ENCODE peak calls at places on chromosomes 5 and 9, in ten cellular contexts. G is fibroblast of lung; O is body of pancreas; V is gastrocnemius medialis; P is CD8-positive, alpha-beta memory T cell; I is effector memory CD4-positive, alpha-beta T cell; R is left ventricle myocardium inferior; H is pancreas; N is HCT116; D is IMR-90. W is an unnamed sample.

GRCh38 chr5:102139029-102139428 is 157.1 kb downstream of the SLCO4C1 start:
- DNase-seq in G (no peak), O (no peak), V (no peak), P (no peak), I (no peak), R (no peak), H (no peak), N (no peak), D (no peak), W (no peak)

GRCh38 chr5:5270161-5270560 is 130.0 kb downstream of the ADAMTS16 start:
- DNase-seq in G (no peak), O (no peak), V (no peak), P (no peak), I (no peak), R (no peak), H (no peak), N (no peak), D (no peak), W (no peak)

GRCh38 chr9:117768740-117769400 is 64.7 kb downstream of the TLR4 start:
- DNase-seq in G (peak; percentile 0), O (no peak), V (no peak), P (no peak), I (no peak), R (no peak), H (no peak), N (no peak), D (no peak), W (no peak)

GRCh38 chr5:97923496-97923895 is 740.4 kb upstream of the RIOK2 start:
- DNase-seq in G (no peak), O (no peak), V (no peak), P (no peak), I (no peak), R (no peak), H (no peak), N (no peak), D (no peak), W (no peak)

GRCh38 chr9:35516481-35516880 is 26.6 kb downstream of the RUSC2 start:
- DNase-seq in G (peak; percentile 50), O (no peak), V (no peak), P (no peak), I (no peak), R (no peak), H (no peak), N (no peak), D (peak; percentile 75), W (peak; percentile 33)

GRCh38 chr9:132761602-132762001 is 91.3 kb downstream of the GTF3C4 start:
- DNase-seq in G (no peak), O (no peak), V (no peak), P (no peak), I (no peak), R (no peak), H (no peak), N (no peak), D (no peak), W (no peak)

GRCh38 chr9:127982912-127983311 is 2.1 kb upstream of the EEIG1 start:
- DNase-seq in G (no peak), O (no peak), V (no peak), P (no peak), I (no peak), R (no peak), H (no peak), N (no peak), D (no peak), W (no peak)

GRCh38 chr9:28260331-28260730 is 687.0 kb upstream of the C9orf72 start:
- DNase-seq in G (no peak), O (no peak), V (no peak), P (no peak), I (no peak), R (no peak), H (no peak), N (no peak), D (no peak), W (no peak)

GRCh38 chr9:127527560-127528268 is 76.4 kb downstream of the LRSAM1 start:
- DNase-seq in G (no peak), O (no peak), V (no peak), P (no peak), I (no peak), R (no peak), H (peak; percentile 49), N (no peak), D (no peak), W (no peak)

GRCh38 chr9:107086460-107086859 is 196.6 kb upstream of the RAD23B start:
- DNase-seq in G (no peak), O (no peak), V (no peak), P (no peak), I (no peak), R (no peak), H (no peak), N (no peak), D (no peak), W (no peak)

GRCh38 chr5:151740958-151741373 is 17.5 kb downstream of the ATOX1 start:
- DNase-seq in G (peak; percentile 57), O (no peak), V (no peak), P (no peak), I (no peak), R (no peak), H (no peak), N (no peak), D (peak; percentile 81), W (no peak)

GRCh38 chr9:14530301-14530700 is 162.9 kb downstream of the ZDHHC21 start:
- DNase-seq in G (no peak), O (no peak), V (no peak), P (no peak), I (no peak), R (no peak), H (no peak), N (no peak), D (no peak), W (no peak)

GRCh38 chr9:28782630-28783029 is 1209.3 kb upstream of the C9orf72 start:
- DNase-seq in G (no peak), O (no peak), V (no peak), P (no peak), I (no peak), R (no peak), H (no peak), N (no peak), D (no peak), W (peak; percentile 24)

GRCh38 chr5:180208435-180209081 is 453 bp downstream of the RASGEF1C start:
- DNase-seq in G (no peak), O (no peak), V (no peak), P (no peak), I (no peak), R (no peak), H (peak; percentile 71), N (no peak), D (no peak), W (peak; percentile 61)

GRCh38 chr5:176994460-176995121 is 12.0 kb downstream of the UIMC1 start:
- DNase-seq in G (peak; percentile 51), O (peak; percentile 81), V (no peak), P (no peak), I (no peak), R (peak; percentile 29), H (peak; percentile 58), N (no peak), D (peak; percentile 60), W (peak; percentile 41)

GRCh38 chr5:14593326-14594036 is 11.9 kb downstream of the OTULINL start:
- DNase-seq in G (no peak), O (no peak), V (no peak), P (peak; percentile 49), I (no peak), R (no peak), H (no peak), N (no peak), D (peak; percentile 41), W (no peak)

GRCh38 chr5:139806111-139806510 is 10.5 kb downstream of the PSD2 start:
- DNase-seq in G (no peak), O (no peak), V (no peak), P (no peak), I (no peak), R (no peak), H (no peak), N (no peak), D (no peak), W (no peak)

GRCh38 chr5:174550026-174550425 is 174.4 kb upstream of the MSX2 start:
- DNase-seq in G (no peak), O (no peak), V (no peak), P (no peak), I (no peak), R (no peak), H (no peak), N (no peak), D (peak; percentile 55), W (no peak)

GRCh38 chr5:174552428-174552827 is 172.0 kb upstream of the MSX2 start:
- DNase-seq in G (no peak), O (no peak), V (no peak), P (no peak), I (no peak), R (no peak), H (no peak), N (no peak), D (no peak), W (no peak)

GRCh38 chr5:174549254-174549653 is 175.1 kb upstream of the MSX2 start:
- DNase-seq in G (no peak), O (no peak), V (no peak), P (no peak), I (no peak), R (no peak), H (no peak), N (no peak), D (no peak), W (no peak)

GRCh38 chr5:174545926-174546325 is 178.5 kb upstream of the MSX2 start:
- DNase-seq in G (no peak), O (no peak), V (no peak), P (no peak), I (no peak), R (no peak), H (no peak), N (no peak), D (no peak), W (no peak)

GRCh38 chr5:174547814-174548213 is 176.6 kb upstream of the MSX2 start:
- DNase-seq in G (no peak), O (no peak), V (no peak), P (no peak), I (no peak), R (no peak), H (no peak), N (no peak), D (no peak), W (no peak)
- H3K27ac ChIP-seq in G (no peak overlapping the region), O (no peak overlapping the region), V (no peak overlapping the region), P (no peak overlapping the region), I (no peak overlapping the region), R (no peak overlapping the region), H (no peak overlapping the region), N (no peak overlapping the region), D (no peak overlapping the region), W (no peak overlapping the region)

GRCh38 chr9:88773119-88773518 is 218.1 kb upstream of the S1PR3 start:
- DNase-seq in G (no peak), O (no peak), V (no peak), P (no peak), I (no peak), R (no peak), H (no peak), N (no peak), D (no peak), W (no peak)
- H3K4me3 ChIP-seq in G (no peak overlapping the region), O (no peak overlapping the region), V (no peak overlapping the region), P (no peak overlapping the region), I (no peak overlapping the region), R (no peak overlapping the region), H (no peak overlapping the region), N (no peak overlapping the region), D (no peak overlapping the region), W (no peak overlapping the region)

GRCh38 chr5:172421020-172421419 is 33.3 kb downstream of the SH3PXD2B start:
- DNase-seq in G (no peak), O (no peak), V (no peak), P (no peak), I (no peak), R (no peak), H (no peak), N (no peak), D (no peak), W (no peak)
- H3K27ac ChIP-seq in G (peak overlapping the region; percentile 40), O (peak overlapping the region; percentile 91), V (peak overlapping the region; percentile 74), P (no peak overlapping the region), I (no peak overlapping the region), R (peak overlapping the region; percentile 69), H (peak overlapping the region; percentile 85), N (no peak overlapping the region), D (peak overlapping the region; percentile 43), W (no peak overlapping the region)

GRCh38 chr5:55991768-55992486 is 2.8 kb downstream of the IL6ST start:
- DNase-seq in G (no peak), O (no peak), V (no peak), P (no peak), I (no peak), R (no peak), H (no peak), N (no peak), D (no peak), W (no peak)
- H3K4me3 ChIP-seq in G (peak overlapping the region; percentile 94), O (no peak overlapping the region), V (peak overlapping the region; percentile 83), P (peak overlapping the region; percentile 93), I (peak overlapping the region; percentile 79), R (peak overlapping the region; percentile 78), H (peak overlapping the region; percentile 93), N (no peak overlapping the region), D (peak overlapping the region; percentile 89), W (peak overlapping the region; percentile 80)

W was measured in A549.